ENCODE peak calls at places on chromosomes 5 and 9, in ten cellular contexts. One of them, this sample, is unnamed.
A peak's percentile ranks its signal among the peaks of the same experiment; 100 is the strongest.

GRCh38 chr5:124478139-124478737 is 268.2 kb downstream of the ZNF608 start:
- DNase-seq in stimulated activated CD4-positive, alpha-beta T cell treated with anti-CD3 and anti-CD28 coated beads, Interleukin-1b, Interleukin-23, amount 100 ng/mL, for 24 hours: no peak
- DNase-seq in CD4-positive, alpha-beta T cell: no peak
- DNase-seq in stimulated activated CD8-positive, alpha-beta memory T cell treated with anti-CD3 and anti-CD28 coated beads, Interleukin-2, amount 100 ng/mL, for 48 hours: no peak
- DNase-seq in DMS153: no peak
- DNase-seq in LoVo: no peak
- DNase-seq in type B pancreatic cell: no peak
- DNase-seq in body of pancreas: no peak
- DNase-seq in GM06990: no peak
- DNase-seq in mucosa of gallbladder: no peak
- DNase-seq in this sample: no peak

GRCh38 chr9:126805546-126806262 is 864 bp downstream of the ZBTB43 start:
- DNase-seq in type B pancreatic cell: no peak
- DNase-seq in DMS153: no peak
- DNase-seq in stimulated activated CD4-positive, alpha-beta T cell treated with anti-CD3 and anti-CD28 coated beads, Interleukin-1b, Interleukin-23, amount 100 ng/mL, for 24 hours: peak; percentile 52
- DNase-seq in GM06990: peak; percentile 66
- DNase-seq in CD4-positive, alpha-beta T cell: peak; percentile 67
- DNase-seq in mucosa of gallbladder: peak; percentile 18
- DNase-seq in LoVo: peak; percentile 88
- DNase-seq in body of pancreas: peak; percentile 68
- DNase-seq in stimulated activated CD8-positive, alpha-beta memory T cell treated with anti-CD3 and anti-CD28 coated beads, Interleukin-2, amount 100 ng/mL, for 48 hours: peak; percentile 73
- DNase-seq in this sample: peak; percentile 67

GRCh38 chr9:109451311-109452025 is 46.6 kb downstream of the PTPN3 start:
- DNase-seq in CD4-positive, alpha-beta T cell: no peak
- DNase-seq in stimulated activated CD8-positive, alpha-beta memory T cell treated with anti-CD3 and anti-CD28 coated beads, Interleukin-2, amount 100 ng/mL, for 48 hours: no peak
- DNase-seq in body of pancreas: no peak
- DNase-seq in GM06990: no peak
- DNase-seq in LoVo: no peak
- DNase-seq in stimulated activated CD4-positive, alpha-beta T cell treated with anti-CD3 and anti-CD28 coated beads, Interleukin-1b, Interleukin-23, amount 100 ng/mL, for 24 hours: no peak
- DNase-seq in mucosa of gallbladder: no peak
- DNase-seq in DMS153: no peak
- DNase-seq in type B pancreatic cell: no peak
- DNase-seq in this sample: no peak

GRCh38 chr9:18236336-18236735 is 237.6 kb upstream of the ADAMTSL1 start:
- DNase-seq in LoVo: no peak
- DNase-seq in body of pancreas: no peak
- DNase-seq in GM06990: no peak
- DNase-seq in stimulated activated CD4-positive, alpha-beta T cell treated with anti-CD3 and anti-CD28 coated beads, Interleukin-1b, Interleukin-23, amount 100 ng/mL, for 24 hours: no peak
- DNase-seq in stimulated activated CD8-positive, alpha-beta memory T cell treated with anti-CD3 and anti-CD28 coated beads, Interleukin-2, amount 100 ng/mL, for 48 hours: no peak
- DNase-seq in DMS153: no peak
- DNase-seq in mucosa of gallbladder: no peak
- DNase-seq in type B pancreatic cell: no peak
- DNase-seq in CD4-positive, alpha-beta T cell: no peak
- DNase-seq in this sample: no peak

GRCh38 chr5:126210955-126211354 is 212.3 kb upstream of the GRAMD2B start:
- DNase-seq in LoVo: no peak
- DNase-seq in stimulated activated CD8-positive, alpha-beta memory T cell treated with anti-CD3 and anti-CD28 coated beads, Interleukin-2, amount 100 ng/mL, for 48 hours: no peak
- DNase-seq in CD4-positive, alpha-beta T cell: no peak
- DNase-seq in type B pancreatic cell: no peak
- DNase-seq in body of pancreas: no peak
- DNase-seq in mucosa of gallbladder: no peak
- DNase-seq in stimulated activated CD4-positive, alpha-beta T cell treated with anti-CD3 and anti-CD28 coated beads, Interleukin-1b, Interleukin-23, amount 100 ng/mL, for 24 hours: no peak
- DNase-seq in DMS153: no peak
- DNase-seq in GM06990: no peak
- DNase-seq in this sample: no peak

GRCh38 chr9:132806723-132807421 is 71.2 kb downstream of the AK8 start:
- DNase-seq in LoVo: no peak
- DNase-seq in stimulated activated CD4-positive, alpha-beta T cell treated with anti-CD3 and anti-CD28 coated beads, Interleukin-1b, Interleukin-23, amount 100 ng/mL, for 24 hours: no peak
- DNase-seq in type B pancreatic cell: no peak
- DNase-seq in mucosa of gallbladder: no peak
- DNase-seq in CD4-positive, alpha-beta T cell: no peak
- DNase-seq in stimulated activated CD8-positive, alpha-beta memory T cell treated with anti-CD3 and anti-CD28 coated beads, Interleukin-2, amount 100 ng/mL, for 48 hours: no peak
- DNase-seq in DMS153: no peak
- DNase-seq in body of pancreas: no peak
- DNase-seq in GM06990: no peak
- DNase-seq in this sample: no peak

GRCh38 chr5:174945853-174946252 is 221.5 kb downstream of the MSX2 start:
- DNase-seq in stimulated activated CD4-positive, alpha-beta T cell treated with anti-CD3 and anti-CD28 coated beads, Interleukin-1b, Interleukin-23, amount 100 ng/mL, for 24 hours: no peak
- DNase-seq in type B pancreatic cell: no peak
- DNase-seq in CD4-positive, alpha-beta T cell: no peak
- DNase-seq in LoVo: no peak
- DNase-seq in GM06990: no peak
- DNase-seq in mucosa of gallbladder: no peak
- DNase-seq in DMS153: no peak
- DNase-seq in stimulated activated CD8-positive, alpha-beta memory T cell treated with anti-CD3 and anti-CD28 coated beads, Interleukin-2, amount 100 ng/mL, for 48 hours: no peak
- DNase-seq in body of pancreas: no peak
- DNase-seq in this sample: no peak

GRCh38 chr5:58317009-58317408 is 142.9 kb downstream of the PLK2 start:
- DNase-seq in LoVo: no peak
- DNase-seq in stimulated activated CD8-positive, alpha-beta memory T cell treated with anti-CD3 and anti-CD28 coated beads, Interleukin-2, amount 100 ng/mL, for 48 hours: no peak
- DNase-seq in body of pancreas: no peak
- DNase-seq in type B pancreatic cell: no peak
- DNase-seq in GM06990: no peak
- DNase-seq in CD4-positive, alpha-beta T cell: no peak
- DNase-seq in DMS153: no peak
- DNase-seq in mucosa of gallbladder: no peak
- DNase-seq in stimulated activated CD4-positive, alpha-beta T cell treated with anti-CD3 and anti-CD28 coated beads, Interleukin-1b, Interleukin-23, amount 100 ng/mL, for 24 hours: no peak
- DNase-seq in this sample: no peak

GRCh38 chr5:30764704-30765103 is 428.8 kb upstream of the CDH6 start:
- DNase-seq in LoVo: no peak
- DNase-seq in type B pancreatic cell: no peak
- DNase-seq in CD4-positive, alpha-beta T cell: no peak
- DNase-seq in body of pancreas: no peak
- DNase-seq in stimulated activated CD8-positive, alpha-beta memory T cell treated with anti-CD3 and anti-CD28 coated beads, Interleukin-2, amount 100 ng/mL, for 48 hours: no peak
- DNase-seq in mucosa of gallbladder: no peak
- DNase-seq in DMS153: no peak
- DNase-seq in stimulated activated CD4-positive, alpha-beta T cell treated with anti-CD3 and anti-CD28 coated beads, Interleukin-1b, Interleukin-23, amount 100 ng/mL, for 24 hours: no peak
- DNase-seq in GM06990: no peak
- DNase-seq in this sample: no peak

GRCh38 chr9:36987409-36987808 is 46.7 kb downstream of the PAX5 start:
- DNase-seq in LoVo: no peak
- DNase-seq in CD4-positive, alpha-beta T cell: no peak
- DNase-seq in body of pancreas: no peak
- DNase-seq in stimulated activated CD4-positive, alpha-beta T cell treated with anti-CD3 and anti-CD28 coated beads, Interleukin-1b, Interleukin-23, amount 100 ng/mL, for 24 hours: no peak
- DNase-seq in DMS153: no peak
- DNase-seq in GM06990: no peak
- DNase-seq in stimulated activated CD8-positive, alpha-beta memory T cell treated with anti-CD3 and anti-CD28 coated beads, Interleukin-2, amount 100 ng/mL, for 48 hours: no peak
- DNase-seq in mucosa of gallbladder: no peak
- DNase-seq in type B pancreatic cell: no peak
- DNase-seq in this sample: no peak

This sample was measured in T-helper 9 cell.